ENCODE peak calls at places on chromosomes 4 and X, in seven cellular contexts. Q, S, C, J, K, L and P are unnamed samples. For H3K27me3, the result is how much of the 10 kb centered on the place peaks cover.

GRCh38 chr4:25154594-25155265 is 5.5 kb downstream of the SEPSECS start:
- DNase-seq in Q (no peak), S (no peak), C (peak), J (no peak), K (no peak), L (no peak), P (peak)

GRCh38 chr4:176302283-176303275 is 17.2 kb upstream of the SPCS3 start:
- DNase-seq in Q (no peak), S (no peak), C (no peak), J (peak), K (peak), L (no peak), P (no peak)

GRCh38 chrX:12237131-12237530 is 98.9 kb downstream of the FRMPD4 start:
- DNase-seq in Q (no peak), S (no peak), C (no peak), J (no peak), K (no peak), L (no peak), P (no peak)

GRCh38 chr4:7424553-7425111 is 10.1 kb downstream of the PSAPL1 start:
- DNase-seq in Q (peak), S (peak), C (peak), J (no peak), K (no peak), L (no peak), P (no peak)

GRCh38 chrX:42797646-42798045 is 19.7 kb upstream of the PPP1R2C start:
- DNase-seq in Q (no peak), S (no peak), C (no peak), J (peak), K (peak), L (no peak), P (no peak)

GRCh38 chr4:85774489-85774888 is 299.5 kb downstream of the ARHGAP24 start:
- DNase-seq in Q (no peak), S (no peak), C (no peak), J (no peak), K (peak), L (no peak), P (no peak)

GRCh38 chr4:75995727-75996126 is 5.0 kb upstream of the SDAD1 start:
- DNase-seq in Q (no peak), S (no peak), C (no peak), J (peak), K (peak), L (no peak), P (peak)

GRCh38 chr4:6416518-6417286 is 55.7 kb downstream of the PPP2R2C start:
- DNase-seq in Q (no peak), S (peak), C (no peak), J (no peak), K (peak), L (no peak), P (no peak)

GRCh38 chrX:154096140-154097002 is 1.1 kb downstream of the MECP2 start:
- DNase-seq in Q (peak), S (no peak), C (no peak), J (peak), K (no peak), L (no peak), P (peak)

GRCh38 chrX:37287741-37288424 is 61.3 kb upstream of the PRRG1 start:
- DNase-seq in Q (no peak), S (no peak), C (no peak), J (no peak), K (no peak), L (no peak), P (no peak)

GRCh38 chr4:2273221-2273620 is 11.3 kb upstream of the MXD4 start:
- DNase-seq in Q (no peak), S (no peak), C (no peak), J (no peak), K (no peak), L (peak), P (no peak)

GRCh38 chrX:49247916-49248811 is 12.9 kb downstream of the CCDC22 start:
- DNase-seq in Q (no peak), S (no peak), C (no peak), J (no peak), K (no peak), L (no peak), P (no peak)

GRCh38 chr4:14566518-14566917 is 435.8 kb upstream of the CPEB2 start:
- DNase-seq in Q (no peak), S (no peak), C (no peak), J (no peak), K (no peak), L (no peak), P (no peak)

GRCh38 chr4:166902941-166903340 is 331.4 kb downstream of the SPOCK3 start:
- DNase-seq in Q (no peak), S (no peak), C (no peak), J (no peak), K (no peak), L (no peak), P (no peak)

GRCh38 chr4:825063-825968 is 613 bp downstream of the CPLX1 start:
- DNase-seq in Q (no peak), S (peak), C (peak), J (peak), K (no peak), L (peak), P (no peak)

GRCh38 chrX:17459008-17459407 is 84.0 kb downstream of the NHS start:
- DNase-seq in Q (peak), S (no peak), C (no peak), J (peak), K (no peak), L (peak), P (peak)

GRCh38 chr4:2300431-2300861 is 38.5 kb upstream of the MXD4 start:
- DNase-seq in Q (peak), S (peak), C (no peak), J (no peak), K (no peak), L (no peak), P (no peak)

GRCh38 chr4:95585016-95585695 is 36.4 kb upstream of the UNC5C start:
- DNase-seq in Q (no peak), S (no peak), C (no peak), J (peak), K (no peak), L (no peak), P (no peak)

GRCh38 chrX:122238801-122239200 is 945.3 kb upstream of the GRIA3 start:
- DNase-seq in Q (no peak), S (no peak), C (no peak), J (peak), K (no peak), L (no peak), P (no peak)

GRCh38 chr4:6942238-6942800 is 32.7 kb downstream of the TBC1D14 start:
- DNase-seq in Q (no peak), S (no peak), C (no peak), J (peak), K (peak), L (no peak), P (peak)

GRCh38 chrX:87391742-87392141 is 125.9 kb upstream of the KLHL4 start:
- DNase-seq in Q (no peak), S (no peak), C (no peak), J (no peak), K (no peak), L (no peak), P (no peak)

GRCh38 chr4:133402616-133403015 is 253.5 kb downstream of the PCDH10 start:
- DNase-seq in Q (no peak), S (no peak), C (no peak), J (no peak), K (peak), L (no peak), P (no peak)

GRCh38 chr4:87068591-87069021 is 133.8 kb downstream of the AFF1 start:
- DNase-seq in Q (no peak), S (no peak), C (no peak), J (no peak), K (no peak), L (no peak), P (no peak)

GRCh38 chr4:12846368-12846767 is 637.8 kb downstream of the RAB28 start:
- DNase-seq in Q (no peak), S (no peak), C (no peak), J (no peak), K (no peak), L (no peak), P (no peak)

GRCh38 chr4:181465826-181466225 is 777.4 kb upstream of the TENM3 start:
- DNase-seq in Q (no peak), S (no peak), C (no peak), J (no peak), K (no peak), L (no peak), P (no peak)

GRCh38 chr4:27027428-27027827 is 166.8 kb downstream of the STIM2 start:
- DNase-seq in Q (no peak), S (no peak), C (no peak), J (no peak), K (no peak), L (no peak), P (no peak)

GRCh38 chr4:1323635-1324442 is 23.2 kb upstream of the UVSSA start:
- DNase-seq in Q (no peak), S (peak), C (no peak), J (peak), K (no peak), L (no peak), P (no peak)

GRCh38 chrX:42565739-42566138 is 212.2 kb downstream of the PPP1R2C start:
- DNase-seq in Q (no peak), S (no peak), C (no peak), J (no peak), K (no peak), L (no peak), P (no peak)

GRCh38 chr4:8101213-8101781 is 57.3 kb downstream of the ABLIM2 start:
- DNase-seq in Q (no peak), S (no peak), C (peak), J (peak), K (no peak), L (peak), P (no peak)

GRCh38 chrX:98405376-98405775 is 1521.7 kb downstream of the RPA4 start:
- DNase-seq in Q (no peak), S (no peak), C (no peak), J (no peak), K (no peak), L (no peak), P (no peak)

GRCh38 chr4:2458546-2459491 is 10.1 kb upstream of the RNF4 start:
- DNase-seq in Q (no peak), S (peak), C (no peak), J (no peak), K (no peak), L (no peak), P (no peak)

GRCh38 chr4:98232202-98232601 is 29.0 kb upstream of the RAP1GDS1 start:
- DNase-seq in Q (no peak), S (no peak), C (no peak), J (peak), K (peak), L (no peak), P (no peak)

GRCh38 chr4:173450281-173450680 is 51.4 kb upstream of the SCRG1 start:
- DNase-seq in Q (no peak), S (no peak), C (no peak), J (peak), K (peak), L (no peak), P (no peak)

GRCh38 chrX:39975094-39975865 is 122.5 kb downstream of the BCOR start:
- DNase-seq in Q (no peak), S (no peak), C (peak), J (no peak), K (peak), L (no peak), P (peak)

GRCh38 chr4:18858229-18858922 is 836.8 kb upstream of the LCORL start:
- DNase-seq in Q (no peak), S (no peak), C (no peak), J (no peak), K (no peak), L (no peak), P (no peak)

GRCh38 chr4:8371251-8371995 is 69.1 kb downstream of the ACOX3 start:
- DNase-seq in Q (no peak), S (peak), C (no peak), J (no peak), K (no peak), L (no peak), P (no peak)

GRCh38 chrX:134460861-134461218 is 875 bp downstream of the HPRT1 start:
- DNase-seq in Q (no peak), S (no peak), C (no peak), J (peak), K (peak), L (no peak), P (no peak)

GRCh38 chr4:5014007-5014682 is 5.1 kb downstream of the CYTL1 start:
- DNase-seq in Q (no peak), S (no peak), C (no peak), J (no peak), K (no peak), L (no peak), P (no peak)
- H3K27me3 ChIP-seq in Q (under half), S (under half), C (under half), J (half or more), K (under half), L (under half), P (under half)

GRCh38 chr4:48565362-48566083 is 75.5 kb downstream of the ZAR1 start:
- DNase-seq in Q (no peak), S (no peak), C (no peak), J (no peak), K (no peak), L (no peak), P (no peak)

DNA sequence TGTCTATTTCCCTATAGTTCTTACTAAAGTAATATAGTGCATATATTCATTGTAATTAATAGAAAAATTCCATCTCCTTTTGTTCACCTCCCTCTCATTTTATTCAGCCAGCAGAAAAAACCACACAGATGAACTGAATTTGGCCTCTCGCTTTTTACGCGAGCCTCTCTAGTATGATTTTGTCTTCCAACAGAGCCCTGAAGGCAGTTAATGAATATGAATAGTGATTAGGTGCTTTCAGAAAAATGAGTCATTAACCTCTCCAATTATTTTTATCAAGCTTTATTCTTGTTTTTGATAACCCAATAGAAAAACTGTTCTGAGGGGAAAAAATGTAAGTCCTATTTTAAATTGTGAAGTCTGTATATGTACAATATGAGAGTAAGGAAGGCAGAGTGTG is 74.1 kb downstream of the ZAR1 start:
- DNase-seq in Q (no peak), S (no peak), C (no peak), J (no peak), K (no peak), L (no peak), P (no peak)
- H3K4me3 ChIP-seq in Q (no peak), S (no peak), C (no peak), J (no peak), K (no peak), L (no peak), P (no peak)

GRCh38 chr4:152708806-152709205 is 29.0 kb upstream of the TMEM154 start:
- DNase-seq in Q (no peak), S (no peak), C (no peak), J (no peak), K (peak), L (no peak), P (no peak)

GRCh38 chr4:152709675-152710438 is 30.1 kb upstream of the TMEM154 start:
- DNase-seq in Q (no peak), S (no peak), C (no peak), J (peak), K (peak), L (no peak), P (no peak)

GRCh38 chr4:152705918-152706317 is 26.1 kb upstream of the TMEM154 start:
- DNase-seq in Q (no peak), S (no peak), C (no peak), J (no peak), K (peak), L (no peak), P (no peak)

GRCh38 chr4:152707632-152708031 is 27.8 kb upstream of the TMEM154 start:
- DNase-seq in Q (no peak), S (no peak), C (no peak), J (no peak), K (no peak), L (no peak), P (no peak)

GRCh38 chr4:152708361-152708760 is 28.6 kb upstream of the TMEM154 start:
- DNase-seq in Q (no peak), S (no peak), C (no peak), J (no peak), K (no peak), L (no peak), P (no peak)
- H3K27ac ChIP-seq in Q (no peak), S (no peak), C (no peak), J (no peak), K (no peak), L (no peak), P (no peak)

DNA sequence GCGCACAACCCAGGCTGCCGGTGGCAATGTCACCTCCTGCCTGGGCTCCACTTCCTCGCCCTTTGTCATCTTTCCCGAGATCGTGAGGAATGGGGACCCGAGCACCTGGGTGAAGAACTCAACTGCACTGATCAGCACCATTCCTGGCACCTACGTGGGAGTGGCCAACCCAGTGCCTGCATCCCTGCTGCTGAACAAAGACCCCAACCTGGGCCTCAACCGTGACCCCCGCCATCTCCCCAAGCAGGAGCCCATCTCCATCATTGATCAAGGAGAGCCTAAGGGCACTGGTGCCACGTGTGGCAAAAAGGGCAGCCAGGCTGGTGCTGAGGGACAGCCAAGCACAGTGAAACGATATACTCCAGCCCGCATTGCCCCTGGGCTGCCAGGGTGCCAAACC is 32.3 kb downstream of the BCORL1 start:
- DNase-seq in Q (no peak), S (peak), C (no peak), J (no peak), K (no peak), L (no peak), P (no peak)
- H3K27me3 ChIP-seq in Q (under half), S (under half), C (under half), J (under half), K (under half), L (under half), P (under half)